ENCODE peak calls at places on chromosome 18, in seven cellular contexts. U, G, N, A, L, O and E are unnamed samples.
A peak's percentile ranks its signal among the peaks of the same experiment; 100 is the strongest.

GRCh38 chr18:3713166-3713565 is 263.2 kb downstream of the TGIF1 start:
- DNase-seq in U (no peak), G (peak; percentile 24), N (no peak), A (no peak), L (no peak), O (no peak), E (no peak)

GRCh38 chr18:27715751-27716150 is 461.2 kb downstream of the CDH2 start:
- DNase-seq in U (no peak), G (peak; percentile 72), N (no peak), A (no peak), L (no peak), O (no peak), E (no peak)

GRCh38 chr18:34659579-34660517 is 50.2 kb upstream of the DTNA start:
- DNase-seq in U (no peak), G (peak; percentile 98), N (peak; percentile 91), A (no peak), L (peak; percentile 70), O (peak; percentile 67), E (peak; percentile 58)

GRCh38 chr18:78984941-78985784 is 5.5 kb downstream of the SALL3 start:
- DNase-seq in U (no peak), G (no peak), N (peak; percentile 92), A (no peak), L (peak; percentile 11), O (no peak), E (peak; percentile 41)

GRCh38 chr18:63788447-63789096 is 13.4 kb downstream of the SERPINB7 start:
- DNase-seq in U (no peak), G (peak; percentile 92), N (no peak), A (peak; percentile 30), L (peak; percentile 23), O (no peak), E (no peak)

GRCh38 chr18:46464926-46465655 is 191.9 kb downstream of the LOXHD1 start:
- DNase-seq in U (no peak), G (no peak), N (no peak), A (no peak), L (no peak), O (no peak), E (no peak)

GRCh38 chr18:39870586-39870985 is 2084.4 kb upstream of the PIK3C3 start:
- DNase-seq in U (no peak), G (no peak), N (no peak), A (no peak), L (no peak), O (no peak), E (no peak)

GRCh38 chr18:68520406-68521075 is 194.4 kb downstream of the TMX3 start:
- DNase-seq in U (no peak), G (peak; percentile 51), N (no peak), A (no peak), L (no peak), O (no peak), E (no peak)

GRCh38 chr18:42635378-42636048 is 480.0 kb downstream of the RIT2 start:
- DNase-seq in U (no peak), G (no peak), N (peak; percentile 64), A (no peak), L (no peak), O (no peak), E (no peak)

GRCh38 chr18:33928226-33928625 is 296.5 kb downstream of the NOL4 start:
- DNase-seq in U (no peak), G (peak; percentile 49), N (no peak), A (no peak), L (no peak), O (no peak), E (no peak)

GRCh38 chr18:62768172-62768943 is 53.0 kb downstream of the PHLPP1 start:
- DNase-seq in U (no peak), G (no peak), N (no peak), A (no peak), L (no peak), O (no peak), E (no peak)

GRCh38 chr18:47168913-47169312 is 7.3 kb downstream of the IER3IP1 start:
- DNase-seq in U (no peak), G (no peak), N (no peak), A (no peak), L (no peak), O (no peak), E (no peak)

GRCh38 chr18:38459595-38459994 is 894.0 kb upstream of the CELF4 start:
- DNase-seq in U (no peak), G (no peak), N (no peak), A (no peak), L (peak; percentile 5), O (no peak), E (no peak)

GRCh38 chr18:80041424-80041823 is 7.2 kb downstream of the RBFA start:
- DNase-seq in U (no peak), G (no peak), N (no peak), A (no peak), L (no peak), O (no peak), E (no peak)

GRCh38 chr18:44061438-44061837 is 619.2 kb upstream of the SETBP1 start:
- DNase-seq in U (no peak), G (no peak), N (no peak), A (no peak), L (no peak), O (no peak), E (no peak)

GRCh38 chr18:13442451-13442850 is 223.9 kb downstream of the LDLRAD4 start:
- DNase-seq in U (no peak), G (no peak), N (no peak), A (no peak), L (no peak), O (no peak), E (no peak)

GRCh38 chr18:5058768-5059539 is 138.1 kb downstream of the AKAIN1 start:
- DNase-seq in U (no peak), G (no peak), N (no peak), A (peak; percentile 5), L (peak; percentile 14), O (no peak), E (no peak)

GRCh38 chr18:57859314-57859713 is 56.2 kb upstream of the ATP8B1 start:
- DNase-seq in U (no peak), G (peak; percentile 18), N (peak; percentile 66), A (no peak), L (no peak), O (no peak), E (no peak)

GRCh38 chr18:33560686-33561370 is 17.2 kb upstream of the ASXL3 start:
- DNase-seq in U (no peak), G (peak; percentile 70), N (peak; percentile 78), A (no peak), L (peak; percentile 17), O (no peak), E (no peak)

GRCh38 chr18:54734059-54734458 is 94.2 kb upstream of the RAB27B start:
- DNase-seq in U (no peak), G (peak; percentile 93), N (no peak), A (no peak), L (no peak), O (no peak), E (no peak)

GRCh38 chr18:44920441-44920840 is 239.8 kb downstream of the SETBP1 start:
- DNase-seq in U (no peak), G (peak; percentile 30), N (no peak), A (no peak), L (no peak), O (no peak), E (no peak)

GRCh38 chr18:55250729-55251128 is 291.5 kb upstream of the CCDC68 start:
- DNase-seq in U (no peak), G (peak; percentile 50), N (no peak), A (no peak), L (no peak), O (no peak), E (no peak)

GRCh38 chr18:76391038-76391437 is 104.0 kb downstream of the ZNF516 start:
- DNase-seq in U (no peak), G (no peak), N (no peak), A (no peak), L (no peak), O (no peak), E (no peak)

GRCh38 chr18:35378206-35378795 is 1.2 kb upstream of the ZNF396 start:
- DNase-seq in U (no peak), G (no peak), N (no peak), A (no peak), L (no peak), O (no peak), E (no peak)

GRCh38 chr18:44537521-44537920 is 143.2 kb upstream of the SETBP1 start:
- DNase-seq in U (no peak), G (peak; percentile 86), N (peak; percentile 65), A (no peak), L (peak; percentile 32), O (no peak), E (no peak)

GRCh38 chr18:61921621-61922235 is 28.9 kb upstream of the RNF152 start:
- DNase-seq in U (no peak), G (peak; percentile 12), N (no peak), A (no peak), L (no peak), O (no peak), E (no peak)

GRCh38 chr18:6202861-6203260 is 211.8 kb downstream of the L3MBTL4 start:
- DNase-seq in U (no peak), G (no peak), N (no peak), A (no peak), L (no peak), O (no peak), E (no peak)

GRCh38 chr18:59957957-59958356 is 58.2 kb downstream of the PMAIP1 start:
- DNase-seq in U (peak; percentile 63), G (peak; percentile 77), N (no peak), A (no peak), L (peak; percentile 94), O (no peak), E (no peak)

GRCh38 chr18:59432796-59433195 is 73.7 kb upstream of the LMAN1 start:
- DNase-seq in U (no peak), G (no peak), N (no peak), A (no peak), L (no peak), O (no peak), E (no peak)